ENCODE peak calls at places on chromosomes 2 and 18, in five cellular contexts. T is CD4-positive, alpha-beta memory T cell; X is dorsolateral prefrontal cortex; K is uterus; E is left lung. Z is an unnamed sample.
A peak's percentile ranks its signal among the peaks of the same experiment; 100 is the strongest.

GRCh38 chr2:27903649-27904544 is 13.4 kb downstream of the BABAM2 start:
- DNase-seq in K (no peak), E (no peak), X (no peak), T (no peak), Z (no peak)

GRCh38 chr18:57921708-57922107 is 118.6 kb upstream of the ATP8B1 start:
- DNase-seq in T (no peak), E (no peak), K (no peak), X (no peak), Z (no peak)

GRCh38 chr2:43424262-43425207 is 171.3 kb downstream of the THADA start:
- DNase-seq in E (no peak), K (peak; percentile 55), X (no peak), T (no peak), Z (no peak)

GRCh38 chr18:32803571-32803970 is 30.7 kb upstream of the KLHL14 start:
- DNase-seq in K (no peak), T (no peak), E (no peak), X (no peak), Z (no peak)

GRCh38 chr18:713135-713490 is 683 bp upstream of the ENOSF1 start:
- DNase-seq in E (no peak), X (no peak), K (no peak), T (peak; percentile 12), Z (no peak)

GRCh38 chr2:168671932-168672331 is 130.5 kb upstream of the NOSTRIN start:
- DNase-seq in T (no peak), K (no peak), E (no peak), X (no peak), Z (no peak)

GRCh38 chr2:17148298-17149228 is 369.7 kb downstream of the RAD51AP2 start:
- DNase-seq in K (no peak), X (no peak), T (no peak), E (no peak), Z (no peak)

GRCh38 chr2:204354442-204354856 is 190.8 kb upstream of the PARD3B start:
- DNase-seq in K (no peak), E (no peak), T (no peak), X (no peak), Z (no peak)

GRCh38 chr2:83016343-83017110 is 1442.6 kb downstream of the SUCLG1 start:
- DNase-seq in E (no peak), K (no peak), T (no peak), X (no peak), Z (no peak)

GRCh38 chr2:11665510-11666362 is 4.3 kb downstream of the NTSR2 start:
- DNase-seq in T (no peak), X (no peak), E (no peak), K (no peak), Z (no peak)

GRCh38 chr2:2852015-2852777 is 521.1 kb upstream of the MYT1L start:
- DNase-seq in T (no peak), K (no peak), E (no peak), X (no peak), Z (no peak)

GRCh38 chr18:47317824-47318508 is 66.5 kb upstream of the SKOR2 start:
- DNase-seq in X (no peak), K (no peak), E (no peak), T (no peak), Z (no peak)

GRCh38 chr2:237677951-237678481 is 50.6 kb downstream of the LRRFIP1 start:
- DNase-seq in X (no peak), K (peak; percentile 81), T (no peak), E (no peak), Z (no peak)

GRCh38 chr2:127508025-127508620 is 18.2 kb downstream of the IWS1 start:
- DNase-seq in X (no peak), E (no peak), K (no peak), T (no peak), Z (no peak)

GRCh38 chr2:121541495-121541894 is 10.8 kb downstream of the RNU4ATAC start:
- DNase-seq in T (no peak), K (no peak), X (no peak), E (no peak), Z (no peak)

GRCh38 chr2:218217366-218218309 is 649 bp downstream of the ARPC2 start:
- DNase-seq in E (peak; percentile 84), T (peak; percentile 57), X (no peak), K (peak; percentile 36), Z (peak; percentile 59)

GRCh38 chr2:108266218-108266617 is 22.5 kb upstream of the SULT1C2 start:
- DNase-seq in K (no peak), E (no peak), T (no peak), X (no peak), Z (no peak)

GRCh38 chr2:67446504-67446911 is 49.4 kb downstream of the ETAA1 start:
- DNase-seq in X (no peak), E (no peak), K (no peak), T (no peak), Z (no peak)

GRCh38 chr2:146890491-146890890 is 954.3 kb upstream of the ACVR2A start:
- DNase-seq in E (no peak), K (no peak), X (no peak), T (no peak), Z (no peak)

GRCh38 chr2:10763461-10763800 is 42.0 kb downstream of the ATP6V1C2 start:
- DNase-seq in K (no peak), E (no peak), T (no peak), X (no peak), Z (no peak)

GRCh38 chr2:238290079-238290478 is 1.7 kb upstream of the PER2 start:
- DNase-seq in T (peak; percentile 9), E (peak; percentile 55), K (peak; percentile 62), X (peak; percentile 37), Z (peak; percentile 76)

GRCh38 chr2:20424300-20425290 is 22.3 kb upstream of the RHOB start:
- DNase-seq in X (no peak), K (peak; percentile 21), E (peak; percentile 79), T (no peak), Z (peak; percentile 64)

GRCh38 chr18:30920757-30921156 is 121.8 kb downstream of the DSC3 start:
- DNase-seq in K (no peak), T (no peak), E (no peak), X (no peak), Z (no peak)

GRCh38 chr2:145038041-145038525 is 518.2 kb upstream of the ZEB2 start:
- DNase-seq in X (peak; percentile 33), K (no peak), T (no peak), E (no peak), Z (no peak)

GRCh38 chr2:148721991-148722777 is 77.6 kb downstream of the EPC2 start:
- DNase-seq in E (no peak), K (no peak), T (no peak), X (no peak), Z (no peak)

GRCh38 chr2:11397046-11397445 is 52.6 kb upstream of the ROCK2 start:
- DNase-seq in K (no peak), E (peak; percentile 78), X (no peak), T (no peak), Z (peak; percentile 77)

DNA sequence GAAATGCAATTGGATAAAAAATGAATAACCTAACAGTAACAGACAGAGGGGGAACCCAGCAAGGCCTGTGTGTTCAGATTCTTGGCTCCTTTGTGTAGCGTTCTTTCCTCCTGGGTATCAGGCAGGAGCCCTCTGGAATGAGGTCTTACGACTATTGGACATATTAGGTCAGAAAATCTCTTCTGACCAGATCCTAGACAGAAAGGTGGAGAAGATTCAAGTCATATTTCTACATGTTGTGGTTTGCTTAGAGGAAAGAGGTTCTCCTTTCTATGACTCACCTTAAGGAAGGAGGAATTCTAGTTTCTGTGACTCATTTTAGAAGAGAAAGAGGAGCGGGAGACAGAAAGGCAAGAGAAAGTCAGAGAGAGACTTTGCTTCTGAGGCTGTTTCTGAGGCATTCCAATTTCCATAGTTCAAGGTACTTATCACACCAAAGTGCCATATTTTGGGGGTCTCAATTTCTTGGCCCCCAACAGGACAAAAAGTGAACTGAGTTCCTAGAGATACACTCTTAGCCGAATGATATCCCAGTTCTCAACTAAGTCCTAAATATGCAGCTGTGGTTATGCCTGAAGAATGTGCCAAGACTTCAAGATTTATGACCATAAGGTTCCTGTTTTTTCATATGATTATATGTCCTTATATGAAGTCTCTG is 618.6 kb downstream of the ZEB2 start:
- DNase-seq in T (no peak), X (no peak), E (no peak), K (no peak), Z (no peak)
- H3K4me3 ChIP-seq in T (no peak overlapping the region), X (no peak overlapping the region), E (no peak overlapping the region), K (no peak overlapping the region), Z (no peak overlapping the region)

GRCh38 chr18:45626330-45627203 is 11.3 kb downstream of the SLC14A2 start:
- DNase-seq in E (no peak), K (no peak), X (no peak), T (no peak), Z (no peak)
- H3K27ac ChIP-seq in E (no peak overlapping the region), K (no peak overlapping the region), X (no peak overlapping the region), T (no peak overlapping the region), Z (no peak overlapping the region)

GRCh38 chr2:137966043-137966442 is 1.8 kb downstream of the HNMT start:
- DNase-seq in X (no peak), E (no peak), K (no peak), T (no peak), Z (no peak)

GRCh38 chr2:137964859-137965459 is 686 bp downstream of the HNMT start:
- DNase-seq in T (no peak), K (no peak), E (no peak), X (no peak), Z (no peak)

GRCh38 chr2:137961602-137962001 is 2.7 kb upstream of the HNMT start:
- DNase-seq in K (no peak), X (no peak), E (no peak), T (no peak), Z (no peak)

GRCh38 chr2:137963535-137964065 is 673 bp upstream of the HNMT start:
- DNase-seq in E (no peak), K (no peak), X (no peak), T (no peak), Z (no peak)

DNA sequence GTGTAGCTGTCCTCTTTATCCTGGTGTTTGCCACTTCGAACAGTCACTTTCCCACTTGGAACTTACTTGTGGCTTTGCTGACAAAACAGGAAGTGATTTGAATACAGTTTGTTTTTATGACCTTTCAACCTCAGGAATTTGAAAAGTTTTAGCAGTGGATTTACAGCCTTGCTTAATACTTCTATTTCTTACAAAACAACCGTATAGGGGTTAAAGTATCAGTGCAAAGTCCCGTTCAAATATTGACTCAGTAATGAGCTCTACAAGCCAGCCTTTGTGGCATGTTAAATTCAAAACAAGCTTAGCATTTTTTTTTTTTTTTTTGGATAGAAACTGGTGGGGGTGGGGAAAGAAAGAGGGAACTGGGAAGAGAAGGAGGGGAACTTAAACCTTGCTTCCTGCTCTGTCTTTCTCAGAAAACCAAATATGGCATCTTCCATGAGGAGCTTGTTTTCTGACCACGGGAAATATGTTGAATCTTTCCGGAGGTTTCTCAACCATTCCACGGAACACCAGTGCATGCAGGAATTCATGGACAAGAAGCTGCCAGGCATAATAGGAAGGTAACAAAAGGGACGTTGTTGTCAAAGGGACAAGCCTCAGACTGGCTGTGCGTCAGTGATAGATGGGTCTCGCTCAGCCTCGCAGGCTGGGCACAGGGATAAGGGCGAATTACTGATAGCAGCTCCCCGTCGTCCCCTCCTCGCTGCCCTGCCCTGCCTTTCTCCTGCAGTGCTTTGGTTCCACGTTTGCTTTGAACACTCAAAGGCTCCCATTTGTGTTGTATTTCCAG is at the start of gene HNMT:
- DNase-seq in K (no peak), E (peak; percentile 38), X (peak; percentile 24), T (no peak), Z (peak; percentile 52)
- H3K4me3 ChIP-seq in K (peak within 1 kb of the TSS; percentile 45), E (peak within 1 kb of the TSS; percentile 46), X (peak within 1 kb of the TSS; percentile 43), T (no peak within 1 kb of the TSS), Z (peak within 1 kb of the TSS; percentile 16)

DNA sequence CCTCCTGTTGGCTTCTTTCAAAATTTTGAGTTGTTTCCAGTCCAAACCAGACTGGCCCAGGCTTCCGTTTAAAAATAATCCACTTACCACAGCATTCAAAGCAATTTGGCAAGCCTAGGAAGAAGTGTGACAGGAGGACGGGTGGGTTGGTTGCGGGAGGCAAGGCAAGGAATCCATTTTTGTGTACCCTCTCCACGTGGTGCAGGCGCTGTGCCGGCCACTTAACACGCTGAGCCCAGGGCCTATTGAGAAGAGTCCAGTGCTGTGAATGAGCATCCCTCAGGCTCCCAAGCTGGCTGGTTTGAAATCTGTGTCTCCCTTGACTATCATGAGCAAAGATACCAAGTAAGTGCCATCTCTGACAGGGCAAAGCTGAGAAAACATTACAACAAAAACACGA is 160.9 kb downstream of the NCKAP5 start:
- DNase-seq in X (no peak), E (no peak), T (no peak), K (no peak), Z (no peak)
- H3K27ac ChIP-seq in X (no peak overlapping the region), E (no peak overlapping the region), T (no peak overlapping the region), K (no peak overlapping the region), Z (no peak overlapping the region)